ENCODE peak calls at places on chromosome 9, in ten cellular contexts. A is stimulated activated CD4-positive, alpha-beta T cell treated with anti-CD3 and anti-CD28 coated beads, TNF-alpha, amount 100 ng/mL, for 1 hour; D is glutamatergic neuron; U is A172; G is dorsolateral prefrontal cortex; M is thoracic aorta; O is neural crest cell; F is activated CD4-positive, alpha-beta memory T cell treated with anti-CD3 and anti-CD28 coated beads, Interleukin-2, amount 10 ng/mL, durations not matched to agents 7 days and 5 days; B is gastrocnemius medialis; T is Caki2. W is an unnamed sample.
A peak's percentile ranks its signal among the peaks of the same experiment; 100 is the strongest.

GRCh38 chr9:137878146-137878941 is 762 bp downstream of the CACNA1B start:
- DNase-seq in A (no peak), D (peak; percentile 80), U (no peak), G (peak; percentile 46), M (no peak), O (peak; percentile 74), F (no peak), B (no peak), T (peak; percentile 9), W (peak; percentile 66)

GRCh38 chr9:130768265-130768664 is 66.8 kb upstream of the ABL1 start:
- DNase-seq in A (no peak), D (no peak), U (no peak), G (no peak), M (no peak), O (no peak), F (no peak), B (no peak), T (no peak), W (no peak)

GRCh38 chr9:129307227-129307970 is 129.3 kb upstream of the IER5L start:
- DNase-seq in A (no peak), D (no peak), U (no peak), G (no peak), M (no peak), O (no peak), F (peak; percentile 13), B (no peak), T (no peak), W (no peak)

GRCh38 chr9:110048976-110049698 is 158.8 kb downstream of the C9orf152 start:
- DNase-seq in A (no peak), D (peak; percentile 45), U (no peak), G (no peak), M (no peak), O (peak; percentile 21), F (peak; percentile 28), B (no peak), T (peak; percentile 47), W (peak; percentile 18)

GRCh38 chr9:80352967-80353366 is 781.2 kb downstream of the TLE4 start:
- DNase-seq in A (no peak), D (no peak), U (no peak), G (no peak), M (no peak), O (no peak), F (no peak), B (no peak), T (no peak), W (no peak)

GRCh38 chr9:121736964-121737462 is 85.6 kb downstream of the DAB2IP start:
- DNase-seq in A (no peak), D (no peak), U (no peak), G (no peak), M (no peak), O (no peak), F (no peak), B (no peak), T (no peak), W (no peak)

GRCh38 chr9:89743216-89743575 is 138.4 kb downstream of the GADD45G start:
- DNase-seq in A (no peak), D (no peak), U (no peak), G (no peak), M (no peak), O (peak; percentile 18), F (peak; percentile 68), B (no peak), T (no peak), W (no peak)

GRCh38 chr9:134517069-134517680 is 124.4 kb upstream of the COL5A1 start:
- DNase-seq in A (no peak), D (no peak), U (no peak), G (no peak), M (no peak), O (no peak), F (no peak), B (no peak), T (no peak), W (no peak)

GRCh38 chr9:1231998-1232919 is 182.1 kb downstream of the DMRT2 start:
- DNase-seq in A (no peak), D (no peak), U (peak; percentile 35), G (no peak), M (no peak), O (no peak), F (no peak), B (peak; percentile 30), T (peak; percentile 46), W (no peak)

GRCh38 chr9:12822111-12822510 is 47.3 kb downstream of the LURAP1L start:
- DNase-seq in A (no peak), D (no peak), U (no peak), G (no peak), M (no peak), O (no peak), F (no peak), B (no peak), T (no peak), W (no peak)

GRCh38 chr9:109427886-109428285 is 70.2 kb downstream of the PTPN3 start:
- DNase-seq in A (no peak), D (no peak), U (no peak), G (no peak), M (no peak), O (no peak), F (no peak), B (no peak), T (no peak), W (no peak)

GRCh38 chr9:134930404-134930803 is 12.7 kb upstream of the FCN1 start:
- DNase-seq in A (no peak), D (no peak), U (no peak), G (no peak), M (no peak), O (no peak), F (no peak), B (no peak), T (no peak), W (no peak)

GRCh38 chr9:37784291-37784639 is 599 bp downstream of the EXOSC3 start:
- DNase-seq in A (no peak), D (no peak), U (no peak), G (no peak), M (no peak), O (no peak), F (no peak), B (no peak), T (no peak), W (no peak)

GRCh38 chr9:109560470-109561132 is 62.5 kb upstream of the PTPN3 start:
- DNase-seq in A (no peak), D (peak; percentile 40), U (no peak), G (no peak), M (peak; percentile 16), O (no peak), F (no peak), B (peak; percentile 67), T (no peak), W (no peak)

GRCh38 chr9:70046274-70047070 is 2.8 kb downstream of the MAMDC2 start:
- DNase-seq in A (no peak), D (no peak), U (peak; percentile 45), G (no peak), M (no peak), O (no peak), F (no peak), B (no peak), T (no peak), W (no peak)

GRCh38 chr9:124209279-124209678 is 48.5 kb upstream of the NEK6 start:
- DNase-seq in A (no peak), D (no peak), U (no peak), G (no peak), M (no peak), O (no peak), F (no peak), B (no peak), T (no peak), W (no peak)

GRCh38 chr9:108275906-108276305 is 579.9 kb downstream of the ACTL7B start:
- DNase-seq in A (no peak), D (no peak), U (no peak), G (no peak), M (no peak), O (no peak), F (no peak), B (no peak), T (no peak), W (no peak)

GRCh38 chr9:137296214-137297059 is 5.6 kb downstream of the NRARP start:
- DNase-seq in A (no peak), D (peak; percentile 30), U (no peak), G (no peak), M (no peak), O (no peak), F (no peak), B (no peak), T (no peak), W (no peak)

GRCh38 chr9:8437878-8438277 is 638.3 kb upstream of the DMAC1 start:
- DNase-seq in A (no peak), D (no peak), U (no peak), G (no peak), M (no peak), O (no peak), F (no peak), B (no peak), T (peak; percentile 41), W (no peak)

GRCh38 chr9:111803924-111804323 is 9.2 kb upstream of the SHOC1 start:
- DNase-seq in A (no peak), D (no peak), U (no peak), G (no peak), M (no peak), O (no peak), F (no peak), B (no peak), T (no peak), W (peak; percentile 8)

GRCh38 chr9:98368366-98369065 is 113.1 kb upstream of the TBC1D2 start:
- DNase-seq in A (no peak), D (no peak), U (no peak), G (no peak), M (no peak), O (no peak), F (no peak), B (no peak), T (no peak), W (no peak)

GRCh38 chr9:105608685-105609598 is 51.0 kb downstream of the FKTN start:
- DNase-seq in A (no peak), D (no peak), U (peak; percentile 74), G (no peak), M (no peak), O (no peak), F (no peak), B (no peak), T (peak; percentile 26), W (peak; percentile 2)

GRCh38 chr9:92679413-92680165 is 9.7 kb upstream of the IPPK start:
- DNase-seq in A (no peak), D (no peak), U (no peak), G (no peak), M (no peak), O (no peak), F (peak; percentile 12), B (no peak), T (no peak), W (no peak)

GRCh38 chr9:106974341-106974740 is 111.4 kb downstream of the ZNF462 start:
- DNase-seq in A (no peak), D (no peak), U (no peak), G (no peak), M (no peak), O (no peak), F (no peak), B (no peak), T (no peak), W (no peak)

GRCh38 chr9:69147041-69147834 is 26.8 kb upstream of the TJP2 start:
- DNase-seq in A (no peak), D (no peak), U (no peak), G (no peak), M (no peak), O (no peak), F (no peak), B (no peak), T (no peak), W (no peak)

GRCh38 chr9:93250185-93250584 is 66.2 kb downstream of the WNK2 start:
- DNase-seq in A (no peak), D (peak; percentile 2), U (no peak), G (no peak), M (no peak), O (no peak), F (no peak), B (no peak), T (no peak), W (no peak)

GRCh38 chr9:38345851-38346755 is 46.4 kb upstream of the ALDH1B1 start:
- DNase-seq in A (no peak), D (no peak), U (no peak), G (no peak), M (no peak), O (no peak), F (no peak), B (no peak), T (no peak), W (no peak)

GRCh38 chr9:12859704-12860251 is 85.0 kb downstream of the LURAP1L start:
- DNase-seq in A (no peak), D (no peak), U (peak; percentile 84), G (no peak), M (no peak), O (no peak), F (no peak), B (no peak), T (peak; percentile 57), W (no peak)